ENCODE peak calls at places on chromosomes 1 and 21, in ten cellular contexts. Z is suprapubic skin, E is transverse colon, Q is stomach, F is H1, B is K562, L is sigmoid colon, O is HL-60, K is GM23338, A is GM12891. R is an unnamed sample.

GRCh38 chr1:63135174-63135512 is 187.2 kb upstream of the FOXD3 start:
- DNase-seq in Z (no peak), E (no peak), B (no peak), Q (no peak), L (no peak), F (no peak), O (no peak), A (no peak), K (no peak), R (no peak)

GRCh38 chr1:59767119-59767518 is 47.6 kb upstream of the HOOK1 start:
- DNase-seq in K (no peak), B (no peak), Q (no peak), Z (no peak), F (no peak), A (no peak), E (no peak), O (no peak), L (no peak), R (no peak)

GRCh38 chr21:24716306-24716918 is 890.9 kb downstream of the MRPL39 start:
- DNase-seq in F (no peak), Z (no peak), O (no peak), L (no peak), E (no peak), B (no peak), K (no peak), A (no peak), Q (no peak), R (no peak)

GRCh38 chr21:31658053-31658452 is 1.4 kb upstream of the SOD1 start:
- DNase-seq in O (no peak), L (no peak), Z (no peak), Q (no peak), B (peak), A (no peak), K (no peak), F (no peak), E (peak), R (no peak)

GRCh38 chr1:197618065-197618464 is 157.2 kb downstream of the DENND1B start:
- DNase-seq in L (no peak), K (no peak), F (no peak), Z (no peak), O (no peak), A (no peak), B (no peak), Q (no peak), E (no peak), R (no peak)

GRCh38 chr1:27577504-27578188 is 26.3 kb downstream of the AHDC1 start:
- DNase-seq in B (no peak), Q (no peak), A (no peak), E (no peak), K (no peak), Z (peak), F (no peak), L (peak), O (no peak), R (no peak)

GRCh38 chr1:92909321-92909720 is 51.9 kb downstream of the DIPK1A start:
- DNase-seq in A (no peak), B (no peak), K (no peak), E (no peak), Z (no peak), O (no peak), Q (no peak), L (no peak), F (no peak), R (no peak)

GRCh38 chr1:1539310-1540014 is 962 bp downstream of the TMEM240 start:
- DNase-seq in B (no peak), Z (no peak), L (peak), A (no peak), E (no peak), K (peak), Q (no peak), O (no peak), F (no peak), R (no peak)

GRCh38 chr1:66207484-66207883 is 326.5 kb upstream of the SGIP1 start:
- DNase-seq in E (no peak), Q (no peak), L (no peak), Z (no peak), O (no peak), A (no peak), K (no peak), F (no peak), B (no peak), R (no peak)

GRCh38 chr1:64948905-64949833 is 17.2 kb downstream of the JAK1 start:
- DNase-seq in Q (no peak), F (no peak), B (no peak), E (no peak), Z (no peak), O (no peak), L (no peak), A (no peak), K (peak), R (no peak)

GRCh38 chr1:10643607-10644306 is 152.7 kb downstream of the CASZ1 start:
- DNase-seq in K (no peak), Q (no peak), O (no peak), L (no peak), E (no peak), B (no peak), A (no peak), F (no peak), Z (no peak), R (no peak)

GRCh38 chr1:162235261-162235780 is 141.3 kb downstream of the SPATA46 start:
- DNase-seq in O (peak), A (no peak), B (no peak), Z (no peak), F (no peak), L (no peak), K (no peak), E (no peak), Q (no peak), R (no peak)

GRCh38 chr1:2021550-2021949 is 2.4 kb downstream of the GABRD start:
- DNase-seq in Z (no peak), L (no peak), E (no peak), O (no peak), K (no peak), Q (no peak), A (no peak), B (no peak), F (no peak), R (no peak)

GRCh38 chr1:67853704-67854103 is 20.4 kb upstream of the GNG12 start:
- DNase-seq in Q (peak), A (no peak), O (peak), K (peak), B (peak), E (peak), F (peak), Z (no peak), L (no peak), R (no peak)

GRCh38 chr1:102262994-102263393 is 266.3 kb upstream of the OLFM3 start:
- DNase-seq in Z (no peak), E (no peak), A (no peak), F (no peak), L (no peak), B (no peak), K (no peak), O (no peak), Q (no peak), R (no peak)

GRCh38 chr21:26844258-26845065 is 747 bp downstream of the ADAMTS1 start:
- DNase-seq in F (no peak), A (no peak), Z (peak), B (no peak), K (peak), O (peak), E (no peak), L (peak), Q (no peak), R (no peak)

GRCh38 chr1:232014941-232015340 is 388.4 kb downstream of the DISC1 start:
- DNase-seq in F (no peak), K (no peak), E (no peak), A (no peak), O (no peak), Q (no peak), B (no peak), Z (no peak), L (no peak), R (no peak)

GRCh38 chr1:116232989-116233514 is 121.9 kb downstream of the MAB21L3 start:
- DNase-seq in Z (no peak), E (no peak), O (no peak), A (no peak), F (no peak), B (no peak), Q (no peak), L (no peak), K (no peak), R (no peak)

DNA sequence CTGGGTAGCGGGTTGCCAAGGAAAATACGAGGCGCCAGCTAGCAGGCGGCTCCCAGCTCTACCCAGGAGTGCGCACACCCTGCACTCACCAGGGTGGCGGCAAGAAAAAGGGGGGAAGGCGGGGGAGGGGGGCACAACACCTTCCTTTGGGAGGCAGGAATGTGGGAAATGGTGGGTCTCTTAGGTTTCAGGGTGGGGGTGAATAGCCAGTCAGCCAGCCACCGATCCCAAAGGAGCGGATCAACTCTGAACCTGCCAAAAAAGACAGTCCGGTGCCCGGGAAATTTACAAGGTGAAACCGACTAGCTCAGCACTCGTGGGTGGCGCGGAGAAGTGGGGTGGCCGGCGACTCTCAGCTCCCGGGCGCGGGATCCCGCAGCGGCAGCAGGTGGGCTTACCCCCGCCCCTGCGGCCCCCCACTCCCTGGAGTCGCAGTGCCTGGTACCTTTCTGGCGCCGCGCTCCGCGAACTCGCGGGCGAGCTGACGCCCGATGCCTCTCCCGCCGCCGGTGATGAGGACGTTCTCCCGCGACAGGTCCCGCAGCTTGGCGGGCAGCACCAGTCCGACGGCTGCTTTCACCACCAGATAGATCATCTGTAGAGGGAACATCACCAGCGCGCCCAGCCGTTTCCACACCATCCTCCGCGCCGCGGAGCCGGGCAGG is 1.2 kb downstream of the DHRS3 start:
- DNase-seq in A (no peak), F (no peak), E (peak), L (peak), Q (no peak), O (no peak), Z (no peak), K (no peak), B (no peak), R (no peak)
- TF ChIP-seq POLR2AphosphoS5 in A (no peak), F (no peak), E (no peak), L (no peak), Q (no peak), O (no peak), Z (no peak), K (no peak), B (no peak), R (no peak)

GRCh38 chr1:153945795-153946621 is 510 bp downstream of the DENND4B start:
- DNase-seq in Z (peak), Q (peak), A (peak), F (no peak), O (peak), K (peak), E (peak), B (peak), L (peak), R (peak)
- TF ChIP-seq POLR2AphosphoS5 in Z (peak), Q (peak), A (peak), F (no peak), O (peak), K (peak), E (peak), B (no peak), L (peak), R (peak)

GRCh38 chr1:165376041-165376810 is 19.7 kb upstream of the LMX1A start:
- DNase-seq in A (no peak), E (peak), Z (peak), Q (peak), O (peak), F (no peak), L (peak), B (no peak), K (peak), R (no peak)
- TF ChIP-seq POLR2AphosphoS5 in A (no peak), E (no peak), Z (no peak), Q (no peak), O (no peak), F (no peak), L (peak), B (no peak), K (no peak), R (no peak)

GRCh38 chr1:8448906-8449661 is 131.2 kb downstream of the SLC45A1 start:
- DNase-seq in O (no peak), A (no peak), F (no peak), Z (no peak), E (no peak), Q (no peak), L (peak), B (no peak), K (no peak), R (no peak)
- TF ChIP-seq POLR2AphosphoS5 in O (no peak), A (no peak), F (no peak), Z (no peak), E (no peak), Q (no peak), L (peak), B (no peak), K (no peak), R (no peak)

DNA sequence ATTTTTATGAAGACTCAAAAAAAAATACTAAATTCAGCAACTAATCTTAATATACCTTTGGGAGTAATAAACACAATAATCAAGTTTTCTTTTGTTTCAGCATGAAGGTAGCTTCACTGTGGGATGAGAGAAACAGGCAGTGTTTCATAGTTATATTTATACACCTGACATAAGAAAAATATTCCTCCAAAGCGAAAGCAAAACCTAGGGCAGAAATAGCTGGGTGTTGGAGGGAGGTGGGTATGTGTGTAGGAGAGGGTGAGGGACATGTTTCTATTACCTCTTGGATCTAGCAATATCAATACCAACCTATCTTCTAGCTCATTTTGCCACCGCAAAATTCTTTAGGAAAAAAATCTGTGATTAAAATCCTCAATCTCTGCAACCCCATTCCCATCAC is 24.9 kb upstream of the MAN1A2 start:
- DNase-seq in A (no peak), F (no peak), O (no peak), E (no peak), Z (no peak), Q (no peak), B (no peak), K (no peak), L (no peak), R (no peak)
- TF ChIP-seq POLR2AphosphoS5 in A (no peak), F (no peak), O (no peak), E (no peak), Z (no peak), Q (no peak), B (no peak), K (no peak), L (no peak), R (no peak)